ENCODE peak calls at places on chromosomes 4 and X, in eight cellular contexts. O, L, V, K, P, E, S and T are unnamed samples.

GRCh38 chr4:108042927-108043326 is 53.2 kb downstream of the HADH start:
- DNase-seq in E (no peak), O (no peak), V (no peak), L (no peak), S (no peak), P (no peak), K (no peak), T (no peak)

GRCh38 chrX:6526564-6526963 is 8.4 kb downstream of the VCX3A start:
- DNase-seq in P (no peak), O (peak; percentile 74), E (no peak), V (no peak), K (no peak), L (no peak), S (no peak), T (no peak)

GRCh38 chr4:149709640-149710039 is 106.0 kb downstream of the IQCM start:
- DNase-seq in S (no peak), P (no peak), K (no peak), V (no peak), E (no peak), L (no peak), O (no peak), T (no peak)

GRCh38 chr4:180566492-180566891 is 1676.7 kb upstream of the TENM3 start:
- DNase-seq in P (no peak), K (no peak), E (no peak), V (no peak), S (no peak), O (no peak), L (no peak), T (no peak)

GRCh38 chrX:87873988-87874500 is 356.4 kb downstream of the KLHL4 start:
- DNase-seq in L (no peak), E (no peak), O (no peak), P (no peak), V (no peak), S (no peak), K (no peak), T (no peak)

GRCh38 chrX:42485621-42486020 is 292.3 kb downstream of the PPP1R2C start:
- DNase-seq in P (no peak), L (no peak), E (no peak), O (peak; percentile 14), V (no peak), S (no peak), K (no peak), T (no peak)

GRCh38 chr4:117983541-117984451 is 50.5 kb upstream of the NDST3 start:
- DNase-seq in V (no peak), K (no peak), P (no peak), E (no peak), O (peak; percentile 71), S (no peak), L (no peak), T (no peak)

GRCh38 chr4:16820304-16820703 is 78.1 kb downstream of the LDB2 start:
- DNase-seq in E (no peak), S (no peak), O (peak; percentile 66), K (no peak), L (no peak), P (no peak), V (no peak), T (no peak)

GRCh38 chr4:2248821-2249261 is 6.9 kb upstream of the HAUS3 start:
- DNase-seq in E (peak; percentile 77), K (no peak), O (no peak), V (no peak), L (no peak), P (peak; percentile 64), S (no peak), T (no peak)

GRCh38 chr4:78747328-78747946 is 28.7 kb upstream of the BMP2K start:
- DNase-seq in O (no peak), K (no peak), S (no peak), L (no peak), V (no peak), E (no peak), P (no peak), T (no peak)

GRCh38 chrX:114798902-114799301 is 215.0 kb downstream of the HTR2C start:
- DNase-seq in L (no peak), O (peak; percentile 0), E (no peak), S (no peak), V (no peak), P (no peak), K (no peak), T (no peak)

GRCh38 chr4:154030747-154031146 is 241.9 kb upstream of the SFRP2 start:
- DNase-seq in E (no peak), S (no peak), P (no peak), K (no peak), V (no peak), L (no peak), O (no peak), T (no peak)

GRCh38 chrX:48940404-48940955 is 16.9 kb downstream of the OTUD5 start:
- DNase-seq in O (no peak), S (no peak), P (no peak), E (no peak), L (no peak), V (no peak), K (no peak), T (no peak)

GRCh38 chr4:7029921-7030320 is 13.3 kb upstream of the TADA2B start:
- DNase-seq in K (no peak), P (no peak), S (no peak), V (no peak), L (no peak), O (no peak), E (no peak), T (no peak)

GRCh38 chr4:149719357-149719756 is 96.3 kb downstream of the IQCM start:
- DNase-seq in K (no peak), L (no peak), S (no peak), V (no peak), O (no peak), P (no peak), E (no peak), T (no peak)

GRCh38 chr4:24980064-24980690 is 50.6 kb downstream of the LGI2 start:
- DNase-seq in E (no peak), S (peak; percentile 65), P (no peak), O (peak; percentile 81), V (peak; percentile 68), L (peak; percentile 39), K (no peak), T (peak; percentile 63)

GRCh38 chrX:50211510-50211909 is 6.9 kb downstream of the CCNB3 start:
- DNase-seq in L (no peak), S (no peak), P (no peak), K (no peak), V (no peak), O (peak; percentile 33), E (no peak), T (no peak)

GRCh38 chr4:59655996-59656395 is 1544.1 kb upstream of the ADGRL3 start:
- DNase-seq in S (no peak), L (no peak), O (no peak), E (no peak), V (no peak), P (no peak), K (no peak), T (no peak)

GRCh38 chrX:20382518-20383291 is 116.0 kb upstream of the RPS6KA3 start:
- DNase-seq in E (no peak), V (peak; percentile 67), K (no peak), P (no peak), L (no peak), O (no peak), S (no peak), T (peak; percentile 23)

GRCh38 chr4:127875791-127876190 is 4.9 kb upstream of the PLK4 start:
- DNase-seq in E (no peak), S (no peak), P (no peak), L (no peak), V (no peak), O (no peak), K (no peak), T (no peak)

GRCh38 chrX:30652527-30653414 is 452 bp upstream of the GK start:
- DNase-seq in V (peak; percentile 98), E (peak; percentile 95), S (peak; percentile 94), O (peak; percentile 91), K (peak; percentile 89), L (peak; percentile 86), P (peak; percentile 96), T (peak; percentile 94)

GRCh38 chrX:24259544-24260240 is 54.2 kb downstream of the SUPT20HL2 start:
- DNase-seq in P (no peak), L (no peak), K (no peak), S (no peak), O (peak; percentile 82), E (no peak), V (peak; percentile 81), T (peak; percentile 57)

GRCh38 chr4:90292438-90292837 is 165.2 kb downstream of the CCSER1 start:
- DNase-seq in V (no peak), L (no peak), P (no peak), O (no peak), S (no peak), K (no peak), E (no peak), T (no peak)

DNA sequence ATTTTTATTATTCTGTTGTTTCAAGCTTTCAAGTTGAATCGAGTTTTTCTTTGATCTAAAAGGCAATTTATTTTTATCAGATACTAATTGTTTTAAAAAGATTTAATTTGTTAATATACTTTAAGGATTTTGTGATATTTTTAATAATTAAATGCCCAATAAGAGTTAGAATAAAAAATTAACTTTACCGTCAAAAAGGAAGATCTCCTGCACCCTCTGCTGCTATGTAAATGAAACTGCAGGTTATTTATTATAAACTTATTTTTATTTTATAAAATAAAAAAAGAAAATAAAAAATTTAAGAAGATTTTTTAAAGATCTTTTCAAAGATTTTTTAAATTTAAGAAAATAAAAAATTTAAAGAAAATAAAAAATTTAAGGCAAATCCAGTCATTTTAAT is 166.1 kb downstream of the CCSER1 start:
- DNase-seq in S (no peak), K (no peak), E (no peak), O (no peak), P (no peak), V (peak; percentile 7), L (no peak), T (no peak)
- TF ChIP-seq CTCF in S (no peak), K (peak; percentile 83), E (no peak), O (no peak), P (peak; percentile 48), V (peak; percentile 47), L (peak; percentile 24), T (peak; percentile 24)

GRCh38 chr4:72179342-72179741 is 147.5 kb downstream of the NPFFR2 start:
- DNase-seq in K (no peak), O (no peak), L (no peak), P (no peak), E (no peak), V (no peak), S (no peak), T (no peak)
- H3K27ac ChIP-seq in K (no peak overlapping the region), O (no peak overlapping the region), L (no peak overlapping the region), P (no peak overlapping the region), E (no peak overlapping the region), V (no peak overlapping the region), S (no peak overlapping the region), T (no peak overlapping the region)

DNA sequence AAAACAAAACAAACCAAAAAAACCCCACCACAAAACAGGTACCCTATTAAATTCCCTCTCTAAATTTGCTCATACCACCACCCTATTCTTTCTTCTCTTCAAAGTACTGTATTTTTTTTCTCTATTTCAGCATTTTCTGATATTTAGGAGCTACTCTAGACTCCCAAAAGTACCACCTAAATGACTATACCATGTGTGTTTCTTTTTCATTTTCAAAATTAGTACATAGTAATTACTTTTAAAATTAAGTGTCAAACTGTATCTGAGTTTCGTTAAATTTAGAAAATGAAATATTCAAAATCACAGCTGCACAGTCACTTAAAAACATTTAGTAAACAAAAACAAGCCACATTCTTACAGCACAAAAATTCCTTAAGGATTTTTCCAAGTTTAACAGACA is 161.7 kb downstream of the FBXW7 start:
- DNase-seq in P (no peak), S (no peak), V (no peak), O (no peak), K (no peak), L (no peak), E (no peak), T (no peak)
- TF ChIP-seq CTCF in P (no peak), S (no peak), V (no peak), O (no peak), K (no peak), L (no peak), E (no peak), T (no peak)

GRCh38 chrX:120749141-120749846 is 119.4 kb upstream of the C1GALT1C1 start:
- DNase-seq in P (no peak), O (no peak), K (no peak), V (no peak), L (no peak), S (no peak), E (no peak), T (no peak)
- H3K27ac ChIP-seq in P (no peak overlapping the region), O (no peak overlapping the region), K (no peak overlapping the region), V (no peak overlapping the region), L (no peak overlapping the region), S (no peak overlapping the region), E (no peak overlapping the region), T (no peak overlapping the region)